ENCODE peak calls at places on chromosomes 16 and 17, in five cellular contexts. B is IMR-90, X is HCT116, R is heart left ventricle, P is upper lobe of left lung. G is an unnamed sample. For H3K36me3, the result is how much of the 10 kb centered on the place peaks cover.

GRCh38 chr16:50666658-50667496 is 14.2 kb downstream of the SNX20 start:
- ATAC-seq in B (no peak), X (no peak), R (no peak), P (peak), G (no peak)

GRCh38 chr16:21570676-21571017 is 28.7 kb upstream of the METTL9 start:
- ATAC-seq in B (no peak), X (no peak), R (no peak), P (no peak), G (no peak)

GRCh38 chr16:86661715-86662114 is 83.4 kb downstream of the FOXL1 start:
- ATAC-seq in B (peak), X (no peak), R (no peak), P (no peak), G (no peak)

GRCh38 chr16:85524630-85525463 is 88.3 kb upstream of the GSE1 start:
- ATAC-seq in B (peak), X (no peak), R (no peak), P (peak), G (peak)

GRCh38 chr16:83648347-83648746 is 159.4 kb upstream of the HSBP1 start:
- ATAC-seq in B (no peak), X (no peak), R (no peak), P (no peak), G (no peak)

GRCh38 chr16:65306722-65307121 is 184.9 kb upstream of the CDH11 start:
- ATAC-seq in B (no peak), X (no peak), R (no peak), P (no peak), G (no peak)

GRCh38 chr16:87263418-87264052 is 53.7 kb downstream of the C16orf95 start:
- ATAC-seq in B (peak), X (peak), R (no peak), P (no peak), G (no peak)

GRCh38 chr17:44023545-44024270 is 8.9 kb upstream of the TMEM101 start:
- ATAC-seq in B (no peak), X (no peak), R (no peak), P (peak), G (no peak)

GRCh38 chr17:39404542-39405378 is 3.3 kb upstream of the FBXL20 start:
- ATAC-seq in B (peak), X (no peak), R (no peak), P (no peak), G (no peak)

GRCh38 chr17:46030752-46031151 is 31.7 kb downstream of the STH start:
- ATAC-seq in B (no peak), X (no peak), R (no peak), P (no peak), G (no peak)

GRCh38 chr17:82534401-82534812 is 14.9 kb downstream of the FOXK2 start:
- ATAC-seq in B (no peak), X (peak), R (no peak), P (peak), G (no peak)

GRCh38 chr17:59754547-59754946 is 47.1 kb downstream of the VMP1 start:
- ATAC-seq in B (peak), X (peak), R (no peak), P (no peak), G (no peak)

GRCh38 chr16:86118467-86119307 is 219.7 kb downstream of the IRF8 start:
- ATAC-seq in B (peak), X (no peak), R (no peak), P (no peak), G (no peak)

GRCh38 chr17:60904582-60904981 is 226.9 kb downstream of the BCAS3 start:
- ATAC-seq in B (no peak), X (no peak), R (no peak), P (no peak), G (no peak)

GRCh38 chr17:49438885-49439284 is 24.2 kb upstream of the PHB1 start:
- ATAC-seq in B (no peak), X (no peak), R (no peak), P (no peak), G (no peak)

GRCh38 chr17:78417531-78417909 is 39.1 kb downstream of the PGS1 start:
- ATAC-seq in B (no peak), X (no peak), R (no peak), P (no peak), G (peak)

GRCh38 chr16:9680968-9681367 is 501.3 kb downstream of the GRIN2A start:
- ATAC-seq in B (no peak), X (no peak), R (no peak), P (no peak), G (no peak)

GRCh38 chr16:9680021-9680655 is 502.1 kb downstream of the GRIN2A start:
- ATAC-seq in B (no peak), X (no peak), R (no peak), P (no peak), G (no peak)

GRCh38 chr16:9682320-9682719 is 499.9 kb downstream of the GRIN2A start:
- ATAC-seq in B (no peak), X (no peak), R (no peak), P (no peak), G (no peak)

GRCh38 chr16:9681556-9681955 is 500.7 kb downstream of the GRIN2A start:
- ATAC-seq in B (no peak), X (no peak), R (no peak), P (no peak), G (no peak)

DNA sequence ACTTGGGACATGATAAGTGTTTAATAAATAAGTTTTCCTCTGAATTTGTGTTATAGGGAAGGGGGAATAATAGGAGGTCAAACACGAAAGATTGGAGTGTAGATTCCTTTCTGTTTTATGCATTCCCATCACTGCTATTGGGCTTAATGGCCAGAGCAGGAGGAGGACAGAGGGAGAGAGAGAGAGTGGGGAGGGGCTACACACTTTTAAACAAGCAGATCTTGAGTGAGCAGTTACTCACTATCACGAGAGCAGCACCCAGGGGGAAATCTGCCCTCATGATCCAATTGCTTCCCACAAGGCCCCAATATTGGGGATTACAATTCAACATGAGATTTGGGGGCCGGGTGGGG is 505.0 kb downstream of the GRIN2A start:
- ATAC-seq in B (no peak), X (no peak), R (no peak), P (no peak), G (no peak)
- H3K27ac ChIP-seq in B (no peak), X (no peak), R (no peak), P (no peak), G (no peak)

GRCh38 chr17:76725580-76726230 is 701 bp downstream of the JMJD6 start:
- ATAC-seq in B (peak), X (peak), R (peak), P (peak), G (peak)
- H3K36me3 ChIP-seq in B (under half), X (under half), R (half or more), P (half or more), G (under half)

DNA sequence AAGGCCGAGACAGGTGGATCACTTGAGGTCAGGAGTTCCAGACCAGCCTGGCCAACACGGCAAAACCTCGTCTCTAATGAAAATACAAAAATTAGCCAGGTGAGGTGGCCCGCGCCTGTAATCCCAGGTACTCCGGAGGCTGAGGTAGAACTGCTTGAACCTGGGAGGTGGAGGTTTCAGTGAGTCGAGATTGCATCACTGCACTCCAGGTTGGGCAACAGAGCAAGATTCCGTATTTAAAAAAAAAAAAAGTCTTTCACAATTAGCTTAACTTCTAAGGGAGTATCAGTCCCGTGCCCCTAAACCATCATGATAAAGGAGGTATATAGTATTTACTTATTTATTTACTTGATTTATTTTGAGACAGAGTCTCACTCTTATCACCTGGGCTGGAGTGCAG is 3.4 kb upstream of the MEFV start:
- ATAC-seq in B (no peak), X (no peak), R (no peak), P (no peak), G (no peak)
- TF ChIP-seq POLR2A in B (no peak), X (no peak), R (no peak), P (no peak), G (no peak)

GRCh38 chr17:350706-351435 is 1.7 kb downstream of the RPH3AL start:
- ATAC-seq in B (peak), X (peak), R (peak), P (peak), G (peak)

GRCh38 chr17:348012-348411 is 4.6 kb downstream of the RPH3AL start:
- ATAC-seq in B (no peak), X (no peak), R (no peak), P (no peak), G (no peak)

GRCh38 chr17:347309-347708 is 5.3 kb downstream of the RPH3AL start:
- ATAC-seq in B (no peak), X (no peak), R (no peak), P (no peak), G (no peak)

GRCh38 chr17:349666-350065 is 2.9 kb downstream of the RPH3AL start:
- ATAC-seq in B (no peak), X (no peak), R (no peak), P (no peak), G (no peak)

DNA sequence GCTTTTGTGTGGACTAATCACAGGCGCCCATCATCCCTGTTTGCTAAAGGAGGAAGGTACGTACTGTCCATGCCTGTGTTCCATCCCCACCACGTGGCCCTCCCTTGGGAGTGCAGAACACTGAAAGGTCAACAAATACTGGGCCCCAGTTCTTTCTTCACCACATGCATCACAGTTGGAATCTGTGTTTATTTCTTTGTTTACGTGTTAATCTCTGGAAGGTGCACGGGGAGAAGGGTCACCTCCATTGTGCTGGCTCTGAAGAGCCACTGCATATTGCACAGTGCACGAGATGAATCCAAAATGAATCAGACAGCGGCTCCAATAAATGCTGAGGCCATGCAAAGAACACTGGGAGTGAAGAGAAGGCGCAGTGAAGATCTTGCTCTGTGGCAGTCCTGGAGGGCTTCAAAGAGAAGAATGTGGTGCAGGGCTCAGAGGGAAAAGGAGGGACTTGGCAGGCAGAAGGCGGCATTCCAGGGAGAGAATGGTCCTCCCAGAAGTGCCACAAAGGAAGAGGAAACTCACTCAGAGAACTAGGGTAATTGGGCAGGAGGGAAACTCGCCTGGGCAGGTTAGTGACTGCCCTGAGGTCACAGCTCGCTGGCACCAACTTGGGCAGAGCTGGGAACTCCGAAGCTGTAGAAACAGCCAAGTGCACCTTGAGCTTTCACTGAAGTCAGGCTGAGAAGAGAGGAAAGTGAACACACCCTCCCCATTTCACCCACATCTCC is 3.7 kb downstream of the RPH3AL start:
- ATAC-seq in B (peak), X (no peak), R (peak), P (peak), G (peak)
- H3K27ac ChIP-seq in B (no peak), X (no peak), R (peak), P (peak), G (peak)

GRCh38 chr17:2691069-2691871 is 20.3 kb downstream of the CLUH start:
- ATAC-seq in B (no peak), X (no peak), R (no peak), P (no peak), G (no peak)
- H3K36me3 ChIP-seq in B (under half), X (under half), R (half or more), P (half or more), G (under half)

GRCh38 chr16:68395167-68395786 is 53.0 kb downstream of the SMPD3 start:
- ATAC-seq in B (no peak), X (no peak), R (no peak), P (no peak), G (no peak)
- TF ChIP-seq POLR2A in B (no peak), X (no peak), R (no peak), P (no peak), G (no peak)

GRCh38 chr16:66682271-66682670 is 14.3 kb downstream of the CMTM4 start:
- ATAC-seq in B (peak), X (no peak), R (no peak), P (no peak), G (no peak)
- H3K27ac ChIP-seq in B (no peak), X (no peak), R (no peak), P (no peak), G (no peak)

DNA sequence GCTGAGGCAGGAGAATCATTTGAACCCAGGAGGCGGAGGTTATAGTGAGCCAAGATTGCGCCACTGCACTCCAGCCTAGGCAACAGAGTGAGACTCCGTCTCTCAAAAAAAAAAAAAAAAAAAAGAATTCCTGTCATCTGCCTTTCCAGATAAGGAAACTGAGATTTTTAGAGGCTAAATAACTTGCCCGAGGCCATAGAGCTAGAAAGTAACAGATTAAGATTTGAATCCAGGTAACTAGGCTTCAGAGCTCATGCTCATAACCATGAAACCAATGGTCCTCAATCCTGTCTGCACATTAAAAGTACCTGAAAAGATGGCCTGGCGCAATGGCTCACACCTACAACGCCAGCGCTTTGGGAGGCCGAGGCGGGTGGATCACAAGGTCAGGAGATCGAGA is 9.5 kb downstream of the NCBP3 start:
- ATAC-seq in B (no peak), X (no peak), R (no peak), P (no peak), G (no peak)
- H3K36me3 ChIP-seq in B (under half), X (under half), R (half or more), P (half or more), G (half or more)

GRCh38 chr16:88703486-88704309 is 2.5 kb downstream of the RNF166 start:
- ATAC-seq in B (no peak), X (no peak), R (peak), P (no peak), G (no peak)

GRCh38 chr16:88705746-88706287 is 391 bp downstream of the RNF166 start:
- ATAC-seq in B (peak), X (peak), R (no peak), P (no peak), G (peak)

GRCh38 chr16:88705076-88705684 is 1.0 kb downstream of the RNF166 start:
- ATAC-seq in B (no peak), X (no peak), R (no peak), P (no peak), G (no peak)

GRCh38 chr16:88706965-88707871 is 915 bp downstream of the CTU2 start:
- ATAC-seq in B (no peak), X (peak), R (no peak), P (no peak), G (no peak)

DNA sequence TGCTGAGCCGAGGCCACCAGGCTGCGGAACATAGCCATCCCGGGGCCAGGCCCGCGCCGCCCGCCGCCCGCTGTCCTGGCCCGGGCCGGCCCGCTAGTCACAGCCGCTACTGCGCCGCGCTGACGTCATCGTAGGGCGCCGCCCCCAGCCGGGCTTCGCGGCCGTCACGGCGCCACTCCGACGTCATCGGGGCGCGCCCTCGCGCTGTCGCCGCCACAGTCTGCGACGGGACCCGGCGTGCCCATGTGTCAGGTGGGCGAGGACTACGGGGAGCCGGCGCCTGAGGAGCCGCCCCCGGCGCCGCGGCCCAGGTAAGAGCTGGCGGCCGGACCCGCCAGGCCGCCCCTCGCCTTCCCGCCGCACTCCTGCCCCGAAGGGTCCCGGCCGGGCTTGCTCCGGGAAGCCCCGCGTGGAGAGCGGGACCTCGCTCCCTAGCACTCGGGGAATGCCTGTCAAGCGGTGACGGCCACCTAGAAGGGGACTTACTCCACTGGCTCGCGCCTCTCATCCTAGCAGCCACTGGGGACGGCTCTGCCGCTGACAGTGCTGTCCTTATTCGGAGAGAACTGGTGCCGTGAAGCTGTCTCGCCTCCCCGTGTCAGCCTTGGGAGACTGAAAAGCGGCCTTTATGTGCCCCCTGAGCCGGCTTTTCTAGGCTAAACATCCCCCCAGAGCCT is at the start of the genes CTU2 and RNF166:
- ATAC-seq in B (peak), X (peak), R (peak), P (peak), G (peak)
- TF ChIP-seq POLR2A in B (peak), X (peak), R (peak), P (peak), G (peak)